ENCODE peak calls at places on chromosome 13, in six cellular contexts. B is NAMALWA, O is SK-MEL-5, Q is lung, T is NCI-H774, D is T-helper 1 cell. I is an unnamed sample.

GRCh38 chr13:39565036-39565949 is 37.7 kb downstream of the LHFPL6 start:
- DNase-seq in B (no peak), O (peak), Q (no peak), T (no peak), D (no peak), I (no peak)

GRCh38 chr13:73720216-73720840 is 413.9 kb downstream of the KLF12 start:
- DNase-seq in B (no peak), O (no peak), Q (no peak), T (no peak), D (no peak), I (no peak)

GRCh38 chr13:27203854-27204253 is 32.2 kb upstream of the USP12 start:
- DNase-seq in B (no peak), O (peak), Q (no peak), T (no peak), D (no peak), I (no peak)

GRCh38 chr13:46386426-46386995 is 541 bp downstream of the RUBCNL start:
- DNase-seq in B (no peak), O (no peak), Q (no peak), T (no peak), D (no peak), I (no peak)

GRCh38 chr13:98142427-98143156 is at the start of gene FARP1:
- DNase-seq in B (no peak), O (peak), Q (peak), T (peak), D (no peak), I (peak)

GRCh38 chr13:31864307-31864706 is 125.0 kb downstream of the RXFP2 start:
- DNase-seq in B (no peak), O (no peak), Q (no peak), T (no peak), D (no peak), I (no peak)

GRCh38 chr13:114249062-114249461 is 14.4 kb downstream of the CDC16 start:
- DNase-seq in B (no peak), O (no peak), Q (no peak), T (peak), D (no peak), I (no peak)

GRCh38 chr13:50127017-50127725 is 111.9 kb downstream of the KCNRG start:
- DNase-seq in B (no peak), O (no peak), Q (no peak), T (no peak), D (peak), I (no peak)